ENCODE peak calls at places on chromosome 17, in eight cellular contexts. One of them, this sample, is unnamed.

GRCh38 chr17:692116-692515 is 22.5 kb downstream of the VPS53 start:
- DNase-seq in dorsolateral prefrontal cortex: no peak
- DNase-seq in adrenal gland: no peak
- DNase-seq in psoas muscle: no peak
- DNase-seq in choroid plexus epithelial cell: peak
- DNase-seq in cardiac fibroblast: peak
- DNase-seq in lower leg skin: no peak
- DNase-seq in esophagus squamous epithelium: no peak
- DNase-seq in this sample: peak

GRCh38 chr17:40068917-40069750 is 6.4 kb downstream of the THRA start:
- DNase-seq in cardiac fibroblast: peak
- DNase-seq in dorsolateral prefrontal cortex: peak
- DNase-seq in esophagus squamous epithelium: no peak
- DNase-seq in psoas muscle: peak
- DNase-seq in adrenal gland: peak
- DNase-seq in lower leg skin: peak
- DNase-seq in choroid plexus epithelial cell: peak
- DNase-seq in this sample: peak

GRCh38 chr17:64466019-64466735 is 17.3 kb downstream of the MILR1 start:
- DNase-seq in esophagus squamous epithelium: no peak
- DNase-seq in lower leg skin: no peak
- DNase-seq in choroid plexus epithelial cell: no peak
- DNase-seq in cardiac fibroblast: no peak
- DNase-seq in psoas muscle: no peak
- DNase-seq in adrenal gland: no peak
- DNase-seq in dorsolateral prefrontal cortex: no peak
- DNase-seq in this sample: no peak

GRCh38 chr17:2508035-2508434 is 3.7 kb downstream of the METTL16 start:
- DNase-seq in cardiac fibroblast: no peak
- DNase-seq in dorsolateral prefrontal cortex: no peak
- DNase-seq in esophagus squamous epithelium: no peak
- DNase-seq in lower leg skin: no peak
- DNase-seq in adrenal gland: no peak
- DNase-seq in psoas muscle: no peak
- DNase-seq in choroid plexus epithelial cell: no peak
- DNase-seq in this sample: no peak

GRCh38 chr17:39548494-39548893 is 59.2 kb downstream of the NEUROD2 start:
- DNase-seq in choroid plexus epithelial cell: peak
- DNase-seq in adrenal gland: peak
- DNase-seq in esophagus squamous epithelium: no peak
- DNase-seq in psoas muscle: peak
- DNase-seq in dorsolateral prefrontal cortex: no peak
- DNase-seq in cardiac fibroblast: peak
- DNase-seq in lower leg skin: no peak
- DNase-seq in this sample: no peak

GRCh38 chr17:1724869-1725641 is 551 bp downstream of the WDR81 start:
- DNase-seq in psoas muscle: no peak
- DNase-seq in choroid plexus epithelial cell: no peak
- DNase-seq in cardiac fibroblast: no peak
- DNase-seq in dorsolateral prefrontal cortex: no peak
- DNase-seq in adrenal gland: peak
- DNase-seq in esophagus squamous epithelium: no peak
- DNase-seq in lower leg skin: peak
- DNase-seq in this sample: no peak

GRCh38 chr17:49851387-49852291 is 3.8 kb upstream of the TAC4 start:
- DNase-seq in esophagus squamous epithelium: no peak
- DNase-seq in psoas muscle: peak
- DNase-seq in lower leg skin: peak
- DNase-seq in cardiac fibroblast: peak
- DNase-seq in choroid plexus epithelial cell: peak
- DNase-seq in adrenal gland: peak
- DNase-seq in dorsolateral prefrontal cortex: peak
- DNase-seq in this sample: peak

GRCh38 chr17:39563476-39563875 is 44.2 kb downstream of the NEUROD2 start:
- DNase-seq in psoas muscle: no peak
- DNase-seq in lower leg skin: no peak
- DNase-seq in adrenal gland: no peak
- DNase-seq in dorsolateral prefrontal cortex: no peak
- DNase-seq in esophagus squamous epithelium: no peak
- DNase-seq in cardiac fibroblast: peak
- DNase-seq in choroid plexus epithelial cell: no peak
- DNase-seq in this sample: no peak

GRCh38 chr17:64455993-64456885 is 7.3 kb downstream of the MILR1 start:
- DNase-seq in choroid plexus epithelial cell: no peak
- DNase-seq in cardiac fibroblast: no peak
- DNase-seq in lower leg skin: no peak
- DNase-seq in esophagus squamous epithelium: no peak
- DNase-seq in psoas muscle: no peak
- DNase-seq in adrenal gland: no peak
- DNase-seq in dorsolateral prefrontal cortex: no peak
- DNase-seq in this sample: no peak

GRCh38 chr17:44877121-44877520 is 22.1 kb downstream of the EFTUD2 start:
- DNase-seq in cardiac fibroblast: no peak
- DNase-seq in dorsolateral prefrontal cortex: no peak
- DNase-seq in lower leg skin: no peak
- DNase-seq in psoas muscle: no peak
- DNase-seq in choroid plexus epithelial cell: no peak
- DNase-seq in adrenal gland: no peak
- DNase-seq in esophagus squamous epithelium: no peak
- DNase-seq in this sample: no peak

GRCh38 chr17:53919356-53919755 is 96.6 kb downstream of the KIF2B start:
- DNase-seq in psoas muscle: no peak
- DNase-seq in cardiac fibroblast: no peak
- DNase-seq in dorsolateral prefrontal cortex: no peak
- DNase-seq in choroid plexus epithelial cell: no peak
- DNase-seq in adrenal gland: no peak
- DNase-seq in lower leg skin: no peak
- DNase-seq in esophagus squamous epithelium: no peak
- DNase-seq in this sample: no peak

GRCh38 chr17:31060814-31061550 is 33.8 kb upstream of the NF1 start:
- DNase-seq in esophagus squamous epithelium: no peak
- DNase-seq in lower leg skin: peak
- DNase-seq in choroid plexus epithelial cell: no peak
- DNase-seq in psoas muscle: no peak
- DNase-seq in cardiac fibroblast: no peak
- DNase-seq in dorsolateral prefrontal cortex: no peak
- DNase-seq in adrenal gland: peak
- DNase-seq in this sample: no peak

GRCh38 chr17:7988750-7989178 is 13.7 kb upstream of the GUCY2D start:
- DNase-seq in cardiac fibroblast: peak
- DNase-seq in psoas muscle: no peak
- DNase-seq in dorsolateral prefrontal cortex: no peak
- DNase-seq in lower leg skin: peak
- DNase-seq in adrenal gland: peak
- DNase-seq in esophagus squamous epithelium: no peak
- DNase-seq in choroid plexus epithelial cell: peak
- DNase-seq in this sample: peak

GRCh38 chr17:58107306-58107705 is 24.1 kb downstream of the DYNLL2 start:
- DNase-seq in choroid plexus epithelial cell: no peak
- DNase-seq in esophagus squamous epithelium: no peak
- DNase-seq in psoas muscle: no peak
- DNase-seq in cardiac fibroblast: no peak
- DNase-seq in adrenal gland: no peak
- DNase-seq in dorsolateral prefrontal cortex: no peak
- DNase-seq in lower leg skin: no peak
- DNase-seq in this sample: no peak

GRCh38 chr17:39979865-39980401 is 674 bp upstream of the PSMD3 start:
- DNase-seq in choroid plexus epithelial cell: no peak
- DNase-seq in psoas muscle: no peak
- DNase-seq in dorsolateral prefrontal cortex: no peak
- DNase-seq in adrenal gland: peak
- DNase-seq in esophagus squamous epithelium: no peak
- DNase-seq in cardiac fibroblast: peak
- DNase-seq in lower leg skin: no peak
- DNase-seq in this sample: peak

GRCh38 chr17:28745052-28745776 is 1.4 kb downstream of the TRAF4 start:
- DNase-seq in adrenal gland: peak
- DNase-seq in choroid plexus epithelial cell: peak
- DNase-seq in esophagus squamous epithelium: no peak
- DNase-seq in lower leg skin: no peak
- DNase-seq in dorsolateral prefrontal cortex: peak
- DNase-seq in psoas muscle: no peak
- DNase-seq in cardiac fibroblast: peak
- DNase-seq in this sample: peak

GRCh38 chr17:31579265-31579664 is 187.8 kb downstream of the RAB11FIP4 start:
- DNase-seq in dorsolateral prefrontal cortex: no peak
- DNase-seq in lower leg skin: no peak
- DNase-seq in esophagus squamous epithelium: no peak
- DNase-seq in adrenal gland: peak
- DNase-seq in choroid plexus epithelial cell: peak
- DNase-seq in cardiac fibroblast: peak
- DNase-seq in psoas muscle: no peak
- DNase-seq in this sample: peak

GRCh38 chr17:78865682-78866390 is 25.2 kb upstream of the USP36 start:
- DNase-seq in cardiac fibroblast: peak
- DNase-seq in esophagus squamous epithelium: no peak
- DNase-seq in choroid plexus epithelial cell: peak
- DNase-seq in psoas muscle: peak
- DNase-seq in lower leg skin: peak
- DNase-seq in dorsolateral prefrontal cortex: peak
- DNase-seq in adrenal gland: peak
- DNase-seq in this sample: peak

GRCh38 chr17:9330140-9330902 is 245.3 kb downstream of the STX8 start:
- DNase-seq in cardiac fibroblast: no peak
- DNase-seq in adrenal gland: no peak
- DNase-seq in lower leg skin: no peak
- DNase-seq in choroid plexus epithelial cell: no peak
- DNase-seq in psoas muscle: no peak
- DNase-seq in esophagus squamous epithelium: no peak
- DNase-seq in dorsolateral prefrontal cortex: no peak
- DNase-seq in this sample: no peak

GRCh38 chr17:59333845-59334244 is 2.4 kb downstream of the YPEL2 start:
- DNase-seq in psoas muscle: no peak
- DNase-seq in choroid plexus epithelial cell: no peak
- DNase-seq in dorsolateral prefrontal cortex: no peak
- DNase-seq in cardiac fibroblast: no peak
- DNase-seq in adrenal gland: no peak
- DNase-seq in lower leg skin: no peak
- DNase-seq in esophagus squamous epithelium: no peak
- DNase-seq in this sample: no peak
- H3K4me3 ChIP-seq in psoas muscle: peak
- H3K4me3 ChIP-seq in choroid plexus epithelial cell: no peak
- H3K4me3 ChIP-seq in dorsolateral prefrontal cortex: peak
- H3K4me3 ChIP-seq in cardiac fibroblast: peak
- H3K4me3 ChIP-seq in adrenal gland: peak
- H3K4me3 ChIP-seq in lower leg skin: no peak
- H3K4me3 ChIP-seq in esophagus squamous epithelium: peak
- H3K4me3 ChIP-seq in this sample: no peak

GRCh38 chr17:81324177-81324905 is 29.2 kb upstream of the SLC38A10 start:
- DNase-seq in dorsolateral prefrontal cortex: no peak
- DNase-seq in psoas muscle: no peak
- DNase-seq in adrenal gland: no peak
- DNase-seq in esophagus squamous epithelium: no peak
- DNase-seq in choroid plexus epithelial cell: no peak
- DNase-seq in lower leg skin: no peak
- DNase-seq in cardiac fibroblast: no peak
- DNase-seq in this sample: no peak

GRCh38 chr17:81325057-81325973 is 30.2 kb upstream of the SLC38A10 start:
- DNase-seq in adrenal gland: no peak
- DNase-seq in psoas muscle: no peak
- DNase-seq in esophagus squamous epithelium: no peak
- DNase-seq in cardiac fibroblast: no peak
- DNase-seq in dorsolateral prefrontal cortex: no peak
- DNase-seq in lower leg skin: no peak
- DNase-seq in choroid plexus epithelial cell: no peak
- DNase-seq in this sample: no peak

GRCh38 chr17:81323411-81323868 is 28.3 kb upstream of the SLC38A10 start:
- DNase-seq in lower leg skin: peak
- DNase-seq in dorsolateral prefrontal cortex: no peak
- DNase-seq in psoas muscle: no peak
- DNase-seq in cardiac fibroblast: no peak
- DNase-seq in choroid plexus epithelial cell: no peak
- DNase-seq in adrenal gland: no peak
- DNase-seq in esophagus squamous epithelium: no peak
- DNase-seq in this sample: peak

GRCh38 chr17:81322271-81323082 is 27.4 kb upstream of the SLC38A10 start:
- DNase-seq in psoas muscle: no peak
- DNase-seq in dorsolateral prefrontal cortex: no peak
- DNase-seq in adrenal gland: no peak
- DNase-seq in cardiac fibroblast: no peak
- DNase-seq in lower leg skin: no peak
- DNase-seq in esophagus squamous epithelium: no peak
- DNase-seq in choroid plexus epithelial cell: no peak
- DNase-seq in this sample: no peak

GRCh38 chr17:81323083-81323369 is 27.9 kb upstream of the SLC38A10 start:
- DNase-seq in dorsolateral prefrontal cortex: no peak
- DNase-seq in lower leg skin: no peak
- DNase-seq in adrenal gland: no peak
- DNase-seq in esophagus squamous epithelium: no peak
- DNase-seq in choroid plexus epithelial cell: no peak
- DNase-seq in psoas muscle: no peak
- DNase-seq in cardiac fibroblast: no peak
- DNase-seq in this sample: no peak
- TF ChIP-seq CTCF in dorsolateral prefrontal cortex: no peak
- TF ChIP-seq CTCF in lower leg skin: no peak
- TF ChIP-seq CTCF in adrenal gland: no peak
- TF ChIP-seq CTCF in esophagus squamous epithelium: no peak
- TF ChIP-seq CTCF in choroid plexus epithelial cell: no peak
- TF ChIP-seq CTCF in psoas muscle: no peak
- TF ChIP-seq CTCF in cardiac fibroblast: no peak
- TF ChIP-seq CTCF in this sample: no peak

GRCh38 chr17:42248351-42249179 is 27.6 kb downstream of the STAT5B start:
- DNase-seq in dorsolateral prefrontal cortex: peak
- DNase-seq in esophagus squamous epithelium: peak
- DNase-seq in lower leg skin: peak
- DNase-seq in choroid plexus epithelial cell: peak
- DNase-seq in psoas muscle: peak
- DNase-seq in adrenal gland: peak
- DNase-seq in cardiac fibroblast: peak
- DNase-seq in this sample: peak
- H3K4me3 ChIP-seq in dorsolateral prefrontal cortex: peak
- H3K4me3 ChIP-seq in esophagus squamous epithelium: peak
- H3K4me3 ChIP-seq in lower leg skin: no peak
- H3K4me3 ChIP-seq in choroid plexus epithelial cell: peak
- H3K4me3 ChIP-seq in psoas muscle: peak
- H3K4me3 ChIP-seq in adrenal gland: peak
- H3K4me3 ChIP-seq in cardiac fibroblast: peak
- H3K4me3 ChIP-seq in this sample: peak

GRCh38 chr17:15307686-15308085 is 33.7 kb downstream of the TEKT3 start:
- DNase-seq in cardiac fibroblast: peak
- DNase-seq in choroid plexus epithelial cell: no peak
- DNase-seq in esophagus squamous epithelium: no peak
- DNase-seq in dorsolateral prefrontal cortex: no peak
- DNase-seq in psoas muscle: peak
- DNase-seq in lower leg skin: no peak
- DNase-seq in adrenal gland: no peak
- DNase-seq in this sample: peak
- TF ChIP-seq CTCF in cardiac fibroblast: no peak
- TF ChIP-seq CTCF in choroid plexus epithelial cell: no peak
- TF ChIP-seq CTCF in esophagus squamous epithelium: no peak
- TF ChIP-seq CTCF in dorsolateral prefrontal cortex: no peak
- TF ChIP-seq CTCF in psoas muscle: no peak
- TF ChIP-seq CTCF in lower leg skin: no peak
- TF ChIP-seq CTCF in adrenal gland: no peak
- TF ChIP-seq CTCF in this sample: no peak

DNA sequence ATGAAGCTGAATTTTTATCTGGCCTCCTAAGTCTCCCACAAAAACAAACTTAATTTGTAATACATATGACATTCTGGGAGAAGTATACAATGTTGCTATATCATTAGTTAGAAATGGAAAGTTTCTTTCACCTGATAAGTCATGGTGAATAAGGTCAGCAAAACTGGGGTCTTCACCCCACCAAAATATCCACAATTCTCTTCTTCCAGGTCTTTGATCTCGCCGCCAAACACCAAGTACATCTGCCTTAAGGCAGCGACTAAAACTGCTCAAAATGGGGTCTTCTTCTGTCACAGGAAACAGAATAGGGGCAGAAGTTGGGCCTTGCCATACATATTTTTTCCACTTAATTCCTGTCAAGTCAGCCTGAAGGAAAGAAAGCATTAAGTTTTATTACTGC is 2.1 kb downstream of the MED13 start:
- DNase-seq in esophagus squamous epithelium: no peak
- DNase-seq in dorsolateral prefrontal cortex: no peak
- DNase-seq in cardiac fibroblast: no peak
- DNase-seq in choroid plexus epithelial cell: no peak
- DNase-seq in lower leg skin: no peak
- DNase-seq in psoas muscle: no peak
- DNase-seq in adrenal gland: no peak
- DNase-seq in this sample: no peak
- H3K4me3 ChIP-seq in esophagus squamous epithelium: peak
- H3K4me3 ChIP-seq in dorsolateral prefrontal cortex: peak
- H3K4me3 ChIP-seq in cardiac fibroblast: peak
- H3K4me3 ChIP-seq in choroid plexus epithelial cell: peak
- H3K4me3 ChIP-seq in lower leg skin: no peak
- H3K4me3 ChIP-seq in psoas muscle: peak
- H3K4me3 ChIP-seq in adrenal gland: peak
- H3K4me3 ChIP-seq in this sample: peak

This sample was measured in fibroblast of villous mesenchyme.